ENCODE peak calls at places on chromosomes 16 and 17, in ten cellular contexts. R is NCI-H510A treated with DMSO at 0.1 percent for 48 hours; U is activated T-helper 1 cell treated with anti-CD3 and anti-CD28 coated beads, Interleukin-12 subunit alpha, Interleukin-12 subunit beta, Interleukin-2, Interleukin-4 antibody, amounts not matched to agents 30 ng/mL and 10 ng/mL and 1 ng/mL, durations not matched to agents 14 hours and 24 hours and 36 hours; F is AG20443; S is posterior cingulate gyrus; X is adrenal gland; Z is effector CD4-positive, alpha-beta T cell; D is HTR-8/SVneo; A is iPS-NIHi11; C is stimulated activated CD8-positive, alpha-beta memory T cell treated with anti-CD3 and anti-CD28 coated beads, Interleukin-7, amount 100 ng/mL, for 1 hour. N is an unnamed sample.

GRCh38 chr16:86931410-86931941 is 353.1 kb downstream of the FOXL1 start:
- DNase-seq in R (no peak), U (no peak), F (peak; percentile 88), S (no peak), X (peak; percentile 23), Z (no peak), D (peak; percentile 60), A (no peak), C (no peak), N (no peak)

GRCh38 chr16:67277294-67277998 is 1.9 kb upstream of the PLEKHG4 start:
- DNase-seq in R (no peak), U (no peak), F (peak; percentile 98), S (no peak), X (peak; percentile 91), Z (no peak), D (peak; percentile 97), A (no peak), C (no peak), N (no peak)

GRCh38 chr16:12412890-12413289 is 390.8 kb downstream of the CPPED1 start:
- DNase-seq in R (no peak), U (no peak), F (no peak), S (no peak), X (no peak), Z (no peak), D (no peak), A (no peak), C (no peak), N (no peak)

GRCh38 chr16:9102943-9103342 is 11.5 kb downstream of the HAPSTR1 start:
- DNase-seq in R (no peak), U (no peak), F (no peak), S (no peak), X (no peak), Z (no peak), D (no peak), A (no peak), C (no peak), N (no peak)

GRCh38 chr17:34926661-34927060 is 34.6 kb downstream of the CCT6B start:
- DNase-seq in R (no peak), U (no peak), F (no peak), S (no peak), X (no peak), Z (no peak), D (no peak), A (no peak), C (no peak), N (no peak)

GRCh38 chr16:11603331-11603750 is 16.6 kb upstream of the LITAF start:
- DNase-seq in R (no peak), U (no peak), F (no peak), S (no peak), X (no peak), Z (no peak), D (no peak), A (peak; percentile 43), C (no peak), N (no peak)

GRCh38 chr16:75309899-75310430 is 58.5 kb upstream of the BCAR1 start:
- DNase-seq in R (no peak), U (no peak), F (no peak), S (no peak), X (no peak), Z (no peak), D (no peak), A (no peak), C (no peak), N (no peak)

GRCh38 chr17:77036841-77037381 is 103.9 kb upstream of the SEC14L1 start:
- DNase-seq in R (peak; percentile 81), U (no peak), F (no peak), S (peak; percentile 35), X (no peak), Z (no peak), D (no peak), A (no peak), C (no peak), N (no peak)

GRCh38 chr17:30332057-30332542 is 1.8 kb downstream of the TMIGD1 start:
- DNase-seq in R (no peak), U (peak; percentile 31), F (no peak), S (no peak), X (no peak), Z (peak; percentile 34), D (no peak), A (no peak), C (no peak), N (no peak)

GRCh38 chr16:67104845-67105244 is 4.9 kb upstream of the PHAF1 start:
- DNase-seq in R (no peak), U (no peak), F (no peak), S (no peak), X (no peak), Z (no peak), D (no peak), A (no peak), C (no peak), N (no peak)

GRCh38 chr17:59470624-59471297 is 94.6 kb upstream of the DHX40 start:
- DNase-seq in R (no peak), U (no peak), F (no peak), S (no peak), X (no peak), Z (no peak), D (no peak), A (no peak), C (no peak), N (no peak)

GRCh38 chr16:48605518-48606110 is 4.4 kb downstream of the N4BP1 start:
- DNase-seq in R (no peak), U (no peak), F (no peak), S (no peak), X (no peak), Z (no peak), D (no peak), A (no peak), C (no peak), N (no peak)

N was measured in D341Med.